ENCODE peak calls at places on chromosomes 12 and 14, in seven cellular contexts. R, Q, K, N, F, P and W are unnamed samples.

GRCh38 chr12:113862570-113863454 is 103.3 kb downstream of the RBM19 start:
- DNase-seq in R (no peak), Q (peak; percentile 75), K (no peak), N (peak; percentile 85), F (peak; percentile 68), P (no peak), W (no peak)

GRCh38 chr12:46342562-46343033 is 30.0 kb downstream of the SLC38A2 start:
- DNase-seq in R (no peak), Q (peak; percentile 36), K (no peak), N (peak; percentile 63), F (no peak), P (no peak), W (no peak)

GRCh38 chr14:95196268-95196667 is 38.9 kb upstream of the DICER1 start:
- DNase-seq in R (no peak), Q (no peak), K (no peak), N (no peak), F (no peak), P (no peak), W (no peak)

GRCh38 chr12:72522411-72522810 is 250.2 kb downstream of the TRHDE start:
- DNase-seq in R (no peak), Q (no peak), K (no peak), N (peak; percentile 34), F (no peak), P (no peak), W (no peak)

GRCh38 chr14:22641851-22642250 is 2.3 kb downstream of the OR6J1 start:
- DNase-seq in R (no peak), Q (no peak), K (no peak), N (no peak), F (no peak), P (no peak), W (no peak)

GRCh38 chr12:105933671-105934665 is 204.8 kb downstream of the NUAK1 start:
- DNase-seq in R (peak; percentile 54), Q (peak; percentile 95), K (no peak), N (peak; percentile 100), F (no peak), P (no peak), W (no peak)

GRCh38 chr12:53191096-53191884 is 10.6 kb upstream of the CSAD start:
- DNase-seq in R (no peak), Q (no peak), K (no peak), N (no peak), F (no peak), P (no peak), W (no peak)

GRCh38 chr12:83827193-83827592 is 1085.4 kb downstream of the SLC6A15 start:
- DNase-seq in R (no peak), Q (no peak), K (no peak), N (peak; percentile 20), F (no peak), P (no peak), W (no peak)

GRCh38 chr12:131096681-131097181 is 143.0 kb downstream of the ADGRD1 start:
- DNase-seq in R (peak; percentile 14), Q (no peak), K (no peak), N (no peak), F (no peak), P (no peak), W (no peak)

GRCh38 chr12:115335594-115335993 is 651.6 kb upstream of the TBX3 start:
- DNase-seq in R (no peak), Q (no peak), K (no peak), N (no peak), F (no peak), P (no peak), W (no peak)

GRCh38 chr12:79617696-79618095 is 73.1 kb downstream of the PAWR start:
- DNase-seq in R (no peak), Q (no peak), K (no peak), N (no peak), F (no peak), P (no peak), W (no peak)

GRCh38 chr14:103002578-103003350 is 54.6 kb downstream of the CDC42BPB start:
- DNase-seq in R (no peak), Q (no peak), K (no peak), N (no peak), F (no peak), P (no peak), W (no peak)